ENCODE peak calls at places on chromosomes 1 and 21, in five cellular contexts. E is lung, V is GM23338, Q is nephron progenitor cell, W is mucosa of descending colon. K is an unnamed sample.

GRCh38 chr1:219661464-219662092 is 48.7 kb upstream of the ZC3H11B start:
- DNase-seq in E (no peak), W (no peak), V (no peak), Q (no peak), K (no peak)

GRCh38 chr1:11792106-11792505 is 13.7 kb downstream of the MTHFR start:
- DNase-seq in Q (no peak), V (no peak), E (peak), W (no peak), K (no peak)

GRCh38 chr1:24349891-24350290 is 30.7 kb downstream of the GRHL3 start:
- DNase-seq in W (no peak), E (no peak), V (no peak), Q (no peak), K (no peak)

GRCh38 chr21:45460611-45461368 is 55.8 kb downstream of the COL18A1 start:
- DNase-seq in Q (no peak), W (no peak), E (no peak), V (no peak), K (no peak)

GRCh38 chr1:188889166-188889565 is 1588.5 kb downstream of the BRINP3 start:
- DNase-seq in E (no peak), W (no peak), V (no peak), Q (no peak), K (no peak)

GRCh38 chr1:191700922-191701321 is 457.3 kb upstream of the RGS18 start:
- DNase-seq in W (no peak), Q (no peak), E (no peak), V (no peak), K (no peak)

GRCh38 chr1:82762829-82763532 is 962.2 kb downstream of the ADGRL2 start:
- DNase-seq in Q (no peak), E (no peak), V (no peak), W (no peak), K (no peak)

GRCh38 chr1:95169544-95169943 is 52.4 kb downstream of the TLCD4 start:
- DNase-seq in Q (no peak), V (no peak), W (no peak), E (peak), K (no peak)

GRCh38 chr1:17498214-17498613 is 41.3 kb upstream of the ARHGEF10L start:
- DNase-seq in E (no peak), V (no peak), Q (no peak), W (no peak), K (no peak)

GRCh38 chr1:93758842-93759515 is 77.3 kb upstream of the BCAR3 start:
- DNase-seq in Q (no peak), E (peak), W (no peak), V (no peak), K (no peak)

GRCh38 chr21:16072692-16073091 is 342.9 kb downstream of the USP25 start:
- DNase-seq in V (no peak), W (no peak), E (no peak), Q (no peak), K (no peak)

GRCh38 chr1:109213824-109214693 is at the start of gene SARS1:
- DNase-seq in E (peak), W (peak), V (peak), Q (peak), K (peak)

GRCh38 chr1:225561675-225562074 is 91.2 kb downstream of the ENAH start:
- DNase-seq in Q (no peak), E (no peak), V (no peak), W (no peak), K (no peak)

GRCh38 chr1:230958370-230958769 is 20.3 kb downstream of the TTC13 start:
- DNase-seq in E (no peak), W (no peak), V (no peak), Q (no peak), K (no peak)

GRCh38 chr1:44361478-44361877 is 6.4 kb upstream of the ERI3 start:
- DNase-seq in Q (no peak), W (no peak), E (no peak), V (peak), K (no peak)

GRCh38 chr1:155014709-155015508 is 12.3 kb downstream of the ZBTB7B start:
- DNase-seq in V (no peak), W (peak), E (no peak), Q (no peak), K (no peak)

GRCh38 chr1:155013632-155014031 is 11.0 kb downstream of the ZBTB7B start:
- DNase-seq in V (no peak), W (peak), Q (no peak), E (no peak), K (no peak)

GRCh38 chr1:155011437-155011907 is 8.9 kb downstream of the ZBTB7B start:
- DNase-seq in W (peak), E (no peak), Q (no peak), V (no peak), K (no peak)

GRCh38 chr1:155012052-155012546 is 9.5 kb downstream of the ZBTB7B start:
- DNase-seq in Q (peak), V (peak), W (peak), E (peak), K (no peak)

DNA sequence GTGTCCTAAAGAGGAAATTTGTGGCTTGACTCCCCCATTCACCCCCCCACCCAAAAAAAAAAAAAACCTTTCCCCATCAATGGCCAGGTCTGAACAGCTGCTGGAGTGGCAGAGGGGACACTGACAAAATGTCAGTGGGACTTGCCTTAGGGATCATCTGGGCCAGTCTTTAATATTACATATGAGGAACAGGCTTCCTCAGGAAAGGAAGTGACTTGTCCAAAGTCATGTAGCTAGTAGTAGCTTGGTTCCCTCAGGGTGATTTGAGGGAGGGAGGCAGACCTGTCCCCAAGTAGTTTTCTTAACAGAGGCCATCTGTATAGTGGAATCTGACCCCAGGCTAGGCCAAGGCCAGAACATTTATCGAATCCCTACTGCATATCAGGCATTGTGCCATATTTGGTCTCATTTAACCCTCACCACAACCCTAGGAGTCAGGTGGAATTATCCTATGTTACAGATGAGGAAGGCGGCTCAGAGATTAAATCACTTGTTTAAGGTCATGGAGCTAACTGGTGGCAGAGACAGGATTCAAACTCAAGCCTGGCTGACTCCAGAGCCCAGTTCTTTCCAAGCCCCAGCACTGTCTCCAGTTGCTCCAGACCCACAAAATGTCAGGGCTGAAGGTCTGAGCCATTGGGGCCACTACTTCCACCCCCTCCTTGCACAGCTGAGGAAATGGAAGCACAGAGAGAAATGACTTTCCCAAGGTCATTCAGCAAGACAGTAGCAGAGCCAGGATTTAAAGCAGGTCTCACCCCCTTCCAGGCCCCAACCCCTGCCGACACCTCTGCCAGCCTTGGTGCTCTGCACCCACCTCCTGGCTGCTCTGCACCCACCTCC is 10.4 kb downstream of the ZBTB7B start:
- DNase-seq in V (no peak), E (no peak), W (no peak), Q (no peak), K (no peak)
- TF ChIP-seq CTCF in V (no peak), E (no peak), W (no peak), Q (no peak), K (no peak)

DNA sequence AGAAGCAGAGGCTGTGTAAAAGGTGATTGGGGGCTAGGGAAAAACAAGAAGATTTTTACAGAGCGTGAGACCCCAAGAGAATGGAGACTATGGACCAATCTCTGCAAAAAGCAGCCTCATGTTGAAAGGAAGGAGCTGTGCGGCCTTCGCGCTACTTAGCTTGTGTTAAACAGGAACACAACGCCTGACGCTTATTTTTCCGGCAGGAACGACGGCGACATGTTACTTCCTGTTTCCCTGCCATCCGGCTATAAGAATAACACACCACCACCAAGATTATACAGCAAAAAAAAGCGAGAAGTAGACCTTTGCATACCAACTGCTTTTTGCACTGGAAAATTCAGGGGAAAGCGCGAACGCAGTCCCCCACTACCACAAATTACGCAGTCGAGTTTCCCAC is 272.7 kb downstream of the FAM72C start:
- DNase-seq in V (no peak), E (no peak), Q (no peak), W (no peak), K (no peak)
- TF ChIP-seq CTCF in V (no peak), E (no peak), Q (no peak), W (no peak), K (no peak)

GRCh38 chr1:28099050-28099769 is 10.8 kb upstream of the EYA3 start:
- DNase-seq in E (no peak), W (no peak), Q (no peak), V (no peak), K (no peak)
- TF ChIP-seq CTCF in E (no peak), W (no peak), Q (no peak), V (no peak), K (no peak)

GRCh38 chr1:30984167-30984870 is 75.8 kb upstream of the SDC3 start:
- DNase-seq in E (no peak), W (no peak), Q (no peak), V (no peak), K (no peak)

GRCh38 chr1:30981172-30981571 is 72.6 kb upstream of the SDC3 start:
- DNase-seq in Q (no peak), V (no peak), W (no peak), E (no peak), K (no peak)

GRCh38 chr1:30984991-30985503 is 76.5 kb upstream of the SDC3 start:
- DNase-seq in E (no peak), W (no peak), V (no peak), Q (no peak), K (no peak)

GRCh38 chr1:30982431-30982830 is 73.9 kb upstream of the SDC3 start:
- DNase-seq in W (no peak), V (no peak), Q (no peak), E (no peak), K (no peak)

DNA sequence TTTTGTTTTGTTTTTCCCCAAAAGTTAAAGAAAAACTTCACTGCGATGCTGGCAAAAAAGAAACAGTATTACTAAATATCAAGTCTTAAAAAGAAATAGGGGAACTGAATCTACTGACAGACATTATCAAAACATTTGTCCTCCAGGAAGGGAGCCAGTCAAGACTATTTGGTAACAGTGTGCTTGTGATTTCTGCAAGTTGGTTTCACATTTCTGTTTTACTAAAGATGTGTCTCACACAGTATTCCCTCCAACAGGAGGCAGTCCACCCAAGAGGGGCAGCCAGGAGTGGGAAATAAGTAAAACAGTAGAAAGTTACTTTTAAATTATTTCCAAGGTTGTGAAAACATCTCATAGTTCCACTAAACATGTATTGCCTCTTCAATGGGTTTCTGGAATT is 74.4 kb upstream of the SDC3 start:
- DNase-seq in V (no peak), W (no peak), Q (no peak), E (no peak), K (no peak)
- TF ChIP-seq CTCF in V (peak), W (no peak), Q (no peak), E (no peak), K (no peak)